ENCODE peak calls at places on chromosome 3, in nine cellular contexts. B is GM12864, D is foreskin fibroblast, P is fibroblast of lung, I is kidney, T is tibial nerve, X is A549, F is fibroblast of pulmonary artery, L is psoas muscle. O is an unnamed sample.

GRCh38 chr3:97232635-97233034 is 418.2 kb downstream of the EPHA6 start:
- DNase-seq in B (no peak), D (no peak), P (no peak), I (no peak), T (no peak), X (no peak), F (no peak), L (no peak), O (no peak)

GRCh38 chr3:168884353-168884903 is 779.1 kb downstream of the MECOM start:
- DNase-seq in B (no peak), D (peak), P (peak), I (no peak), T (peak), X (peak), F (peak), L (no peak), O (peak)

GRCh38 chr3:187368765-187369450 is 723 bp downstream of the RTP4 start:
- DNase-seq in B (peak), D (peak), P (no peak), I (no peak), T (no peak), X (no peak), F (no peak), L (no peak), O (no peak)

GRCh38 chr3:110413807-110414748 is 657.5 kb upstream of the NECTIN3 start:
- DNase-seq in B (no peak), D (peak), P (peak), I (no peak), T (no peak), X (peak), F (peak), L (no peak), O (peak)

GRCh38 chr3:114121996-114122709 is 56.7 kb downstream of the DRD3 start:
- DNase-seq in B (no peak), D (peak), P (peak), I (peak), T (no peak), X (no peak), F (peak), L (no peak), O (no peak)

GRCh38 chr3:113606539-113607218 is 74.3 kb downstream of the SIDT1 start:
- DNase-seq in B (peak), D (no peak), P (no peak), I (no peak), T (no peak), X (no peak), F (no peak), L (no peak), O (no peak)

GRCh38 chr3:101676219-101676764 is 640 bp downstream of the ZBTB11 start:
- DNase-seq in B (peak), D (peak), P (peak), I (peak), T (peak), X (peak), F (peak), L (peak), O (peak)

GRCh38 chr3:107525101-107525953 is 2.6 kb downstream of the BBX start:
- DNase-seq in B (no peak), D (peak), P (peak), I (peak), T (peak), X (peak), F (peak), L (peak), O (peak)

GRCh38 chr3:68436619-68437411 is 495.5 kb downstream of the TAFA4 start:
- DNase-seq in B (no peak), D (no peak), P (no peak), I (no peak), T (no peak), X (no peak), F (no peak), L (no peak), O (no peak)

GRCh38 chr3:131658115-131658514 is 155.3 kb upstream of the MRPL3 start:
- DNase-seq in B (no peak), D (peak), P (no peak), I (no peak), T (no peak), X (no peak), F (no peak), L (no peak), O (no peak)

GRCh38 chr3:158368271-158368670 is 202.7 kb upstream of the MLF1 start:
- DNase-seq in B (no peak), D (no peak), P (no peak), I (no peak), T (no peak), X (no peak), F (no peak), L (no peak), O (no peak)

GRCh38 chr3:31086698-31087097 is 192.2 kb upstream of the GADL1 start:
- DNase-seq in B (no peak), D (no peak), P (no peak), I (no peak), T (no peak), X (no peak), F (no peak), L (no peak), O (no peak)

GRCh38 chr3:50365080-50365841 is 5.9 kb upstream of the TMEM115 start:
- DNase-seq in B (peak), D (peak), P (peak), I (peak), T (peak), X (no peak), F (peak), L (peak), O (peak)

GRCh38 chr3:17967953-17968352 is 225.5 kb upstream of the TBC1D5 start:
- DNase-seq in B (no peak), D (no peak), P (no peak), I (no peak), T (no peak), X (no peak), F (no peak), L (no peak), O (no peak)

GRCh38 chr3:186757214-186757613 is 26.2 kb upstream of the EIF4A2 start:
- DNase-seq in B (no peak), D (no peak), P (no peak), I (no peak), T (no peak), X (no peak), F (no peak), L (no peak), O (no peak)

GRCh38 chr3:180119567-180119966 is 82.8 kb upstream of the PEX5L start:
- DNase-seq in B (no peak), D (no peak), P (no peak), I (no peak), T (no peak), X (no peak), F (no peak), L (no peak), O (no peak)

GRCh38 chr3:134340362-134340997 is 33.8 kb downstream of the AMOTL2 start:
- DNase-seq in B (no peak), D (peak), P (no peak), I (no peak), T (no peak), X (no peak), F (no peak), L (no peak), O (no peak)

GRCh38 chr3:126996905-126997304 is 14.0 kb downstream of the PLXNA1 start:
- DNase-seq in B (no peak), D (peak), P (no peak), I (no peak), T (no peak), X (no peak), F (no peak), L (no peak), O (peak)

GRCh38 chr3:67414740-67415139 is 239.7 kb downstream of the SUCLG2 start:
- DNase-seq in B (no peak), D (peak), P (peak), I (no peak), T (no peak), X (no peak), F (no peak), L (no peak), O (no peak)

GRCh38 chr3:127755305-127755681 is 67.0 kb downstream of the MGLL start:
- DNase-seq in B (no peak), D (no peak), P (no peak), I (no peak), T (no peak), X (no peak), F (no peak), L (no peak), O (no peak)

GRCh38 chr3:174891524-174892203 is 32.5 kb downstream of the NAALADL2 start:
- DNase-seq in B (no peak), D (no peak), P (peak), I (no peak), T (no peak), X (peak), F (peak), L (no peak), O (no peak)

GRCh38 chr3:41234823-41235722 is 35.8 kb downstream of the CTNNB1 start:
- DNase-seq in B (no peak), D (peak), P (peak), I (no peak), T (no peak), X (no peak), F (peak), L (no peak), O (no peak)

GRCh38 chr3:66836363-66837152 is 161.5 kb upstream of the KBTBD8 start:
- DNase-seq in B (no peak), D (peak), P (peak), I (no peak), T (no peak), X (no peak), F (peak), L (no peak), O (no peak)

GRCh38 chr3:50161320-50161719 is 6.2 kb downstream of the SEMA3F start:
- DNase-seq in B (no peak), D (no peak), P (no peak), I (no peak), T (no peak), X (no peak), F (no peak), L (no peak), O (no peak)

GRCh38 chr3:72270072-72270611 is 485.2 kb upstream of the PROK2 start:
- DNase-seq in B (no peak), D (peak), P (peak), I (peak), T (peak), X (peak), F (peak), L (peak), O (peak)

GRCh38 chr3:122458992-122459391 is 43.1 kb upstream of the WDR5B start:
- DNase-seq in B (no peak), D (peak), P (peak), I (no peak), T (no peak), X (peak), F (peak), L (no peak), O (no peak)

GRCh38 chr3:140050977-140051957 is 116.3 kb downstream of the CLSTN2 start:
- DNase-seq in B (no peak), D (no peak), P (no peak), I (no peak), T (no peak), X (no peak), F (no peak), L (no peak), O (no peak)
- TF ChIP-seq CTCF in B (peak), D (no peak), P (no peak), I (peak), T (no peak), X (no peak), F (no peak), L (peak), O (no peak)

GRCh38 chr3:149375164-149375823 is 2.2 kb downstream of the TM4SF1 start:
- DNase-seq in B (no peak), D (no peak), P (peak), I (no peak), T (no peak), X (peak), F (peak), L (no peak), O (no peak)

GRCh38 chr3:149374391-149374790 is 3.1 kb downstream of the TM4SF1 start:
- DNase-seq in B (no peak), D (no peak), P (no peak), I (no peak), T (no peak), X (no peak), F (no peak), L (no peak), O (no peak)

GRCh38 chr3:149371723-149372114 is 5.7 kb downstream of the TM4SF1 start:
- DNase-seq in B (no peak), D (no peak), P (no peak), I (no peak), T (no peak), X (no peak), F (no peak), L (no peak), O (no peak)

GRCh38 chr3:149371001-149371722 is 6.3 kb downstream of the TM4SF1 start:
- DNase-seq in B (no peak), D (peak), P (peak), I (no peak), T (no peak), X (peak), F (peak), L (no peak), O (no peak)

DNA sequence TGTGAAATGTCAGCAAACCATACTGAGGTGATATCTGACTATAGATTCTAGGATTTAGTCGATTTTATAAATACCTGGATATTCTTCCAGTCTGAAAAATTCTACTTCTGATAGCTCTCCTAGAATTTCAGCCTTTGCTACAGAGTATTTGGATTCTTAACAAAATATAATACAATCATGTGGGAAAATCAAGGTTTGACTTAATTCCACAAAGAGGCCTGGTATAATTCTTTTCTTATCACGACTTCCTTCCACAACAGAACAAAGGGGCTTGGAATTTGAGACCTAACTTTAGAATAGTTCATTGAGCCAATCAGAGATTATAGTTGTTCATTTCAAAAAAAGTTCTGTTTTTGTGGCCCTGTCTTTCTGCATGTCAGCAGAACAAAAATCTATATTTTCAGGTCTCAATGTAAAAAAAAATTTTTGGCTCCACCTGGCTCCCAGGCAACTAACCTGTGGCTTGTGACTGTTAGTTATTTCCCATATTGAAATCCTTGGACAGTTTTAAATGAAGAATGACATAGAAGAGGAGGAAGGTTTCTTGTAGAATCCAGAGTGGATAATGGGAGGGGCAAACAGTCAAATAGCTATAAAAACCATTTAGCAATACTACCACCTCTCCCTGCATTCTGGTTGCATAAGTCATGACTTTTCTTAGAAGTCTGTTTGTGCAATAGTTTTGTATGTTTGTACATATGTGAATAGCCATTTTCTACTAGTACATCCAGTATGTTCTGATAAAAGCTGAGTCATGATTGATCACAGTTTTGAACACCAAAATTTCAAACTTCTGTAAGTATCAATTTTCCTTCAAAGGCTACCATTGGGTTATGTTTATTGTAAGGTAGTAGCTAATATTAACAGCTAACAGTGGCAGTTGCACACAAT is 4.0 kb downstream of the TM4SF1 start:
- DNase-seq in B (no peak), D (peak), P (peak), I (no peak), T (no peak), X (peak), F (peak), L (no peak), O (no peak)
- H3K4me3 ChIP-seq in B (no peak), D (no peak), P (no peak), I (no peak), T (no peak), X (peak), F (peak), L (peak), O (no peak)

GRCh38 chr3:160449660-160450598 is at the start of gene TRIM59:
- DNase-seq in B (peak), D (peak), P (peak), I (peak), T (peak), X (peak), F (peak), L (peak), O (peak)
- TF ChIP-seq CTCF in B (no peak), D (no peak), P (no peak), I (no peak), T (no peak), X (peak), F (no peak), L (no peak), O (no peak)

GRCh38 chr3:183285318-183285717 is 32.3 kb downstream of the B3GNT5 start:
- DNase-seq in B (no peak), D (no peak), P (no peak), I (no peak), T (no peak), X (no peak), F (no peak), L (no peak), O (no peak)

GRCh38 chr3:183285828-183286457 is 32.9 kb downstream of the B3GNT5 start:
- DNase-seq in B (peak), D (peak), P (peak), I (peak), T (peak), X (peak), F (peak), L (peak), O (peak)

GRCh38 chr3:183284570-183284969 is 31.5 kb downstream of the B3GNT5 start:
- DNase-seq in B (no peak), D (no peak), P (no peak), I (no peak), T (no peak), X (no peak), F (no peak), L (no peak), O (no peak)

GRCh38 chr3:183290216-183290615 is 37.2 kb downstream of the B3GNT5 start:
- DNase-seq in B (no peak), D (no peak), P (no peak), I (no peak), T (no peak), X (no peak), F (no peak), L (no peak), O (no peak)

DNA sequence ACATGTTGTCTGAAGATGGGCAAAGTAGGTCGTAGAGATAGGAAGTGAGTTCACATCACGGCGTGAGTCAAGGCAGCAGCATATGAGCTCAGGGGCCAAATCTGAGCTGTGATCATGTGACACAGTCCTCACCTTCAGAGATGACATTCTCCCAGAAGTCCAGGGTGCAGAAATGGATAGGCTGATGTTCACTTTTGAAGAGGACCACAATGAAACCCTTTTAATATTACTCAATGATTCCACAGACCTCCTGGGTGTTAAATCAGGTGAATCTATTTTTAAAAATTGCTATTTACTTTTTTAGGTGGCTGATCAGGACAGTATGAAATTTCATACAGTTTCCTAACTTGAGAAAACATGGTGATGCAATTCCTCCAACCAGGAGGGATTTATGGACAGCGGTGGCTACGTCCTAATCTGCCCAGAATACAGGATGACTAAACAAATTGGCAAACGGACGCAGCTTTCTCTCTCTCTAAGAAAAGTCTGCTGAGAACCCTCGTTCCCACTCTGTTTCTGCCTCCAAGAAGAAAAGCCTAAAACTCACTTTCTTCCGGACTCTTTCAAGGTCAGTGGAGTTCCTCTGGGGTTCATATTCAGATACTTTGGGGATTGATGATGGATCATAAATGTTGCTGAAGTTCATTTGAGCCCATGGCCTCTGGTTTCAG is 34.4 kb downstream of the B3GNT5 start:
- DNase-seq in B (no peak), D (peak), P (peak), I (no peak), T (no peak), X (peak), F (peak), L (peak), O (no peak)
- H3K4me3 ChIP-seq in B (no peak), D (no peak), P (no peak), I (no peak), T (no peak), X (no peak), F (peak), L (peak), O (no peak)

DNA sequence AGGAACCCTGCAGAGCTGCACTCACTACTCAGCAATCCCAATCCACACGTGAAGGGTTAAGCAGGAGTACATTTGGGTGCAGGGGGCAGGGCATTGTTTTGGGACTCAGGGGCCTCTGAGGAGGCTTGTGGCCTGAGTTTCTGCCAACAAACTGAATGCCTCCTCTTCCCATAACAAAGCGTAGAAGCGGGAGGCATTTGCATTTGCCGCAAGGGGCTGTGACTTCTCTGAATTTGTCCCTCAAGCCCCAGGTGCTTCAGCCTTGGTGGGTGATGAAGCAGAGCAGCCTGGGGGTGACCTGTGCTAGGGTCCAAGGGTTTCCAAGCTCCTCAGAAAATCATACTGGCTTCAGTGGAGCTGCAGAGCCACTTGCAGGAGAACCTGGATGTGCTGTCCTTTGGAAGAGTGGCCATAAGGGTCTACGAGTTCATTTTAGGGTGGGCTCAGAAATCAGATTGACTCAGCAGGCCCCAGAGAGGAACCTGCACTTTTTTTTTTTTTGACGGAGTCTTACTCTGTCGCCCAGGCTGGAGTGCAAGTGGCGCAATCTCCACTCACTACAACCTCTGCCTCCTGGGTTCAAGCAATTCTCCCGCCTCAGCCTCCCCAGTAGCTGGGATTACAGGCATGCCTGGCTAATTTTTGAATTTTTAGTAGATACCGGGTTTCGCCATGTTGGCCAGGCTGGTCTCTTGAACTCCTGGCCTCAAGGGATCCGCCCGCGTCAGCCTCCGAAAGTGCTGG is 1.4 kb upstream of the RPSA start:
- DNase-seq in B (no peak), D (no peak), P (no peak), I (no peak), T (no peak), X (no peak), F (no peak), L (no peak), O (no peak)
- TF ChIP-seq CTCF in B (no peak), D (no peak), P (no peak), I (no peak), T (no peak), X (no peak), F (no peak), L (no peak), O (no peak)